ENCODE peak calls at places on chromosomes 13 and 19, in nine cellular contexts. Q is CD4-positive, alpha-beta T cell; S is cardiac muscle cell; V is mucosa of descending colon; A is MCF 10A; T is PC-9; Y is heart right ventricle; G is RWPE1; H is fibroblast of villous mesenchyme. D is an unnamed sample.

GRCh38 chr19:19661675-19662251 is 1.7 kb downstream of the ATP13A1 start:
- DNase-seq in Q (no peak), S (no peak), V (peak; percentile 29), A (no peak), T (no peak), Y (no peak), G (no peak), H (no peak), D (no peak)

GRCh38 chr13:75458696-75459422 is 23.1 kb downstream of the TBC1D4 start:
- DNase-seq in Q (no peak), S (no peak), V (peak; percentile 75), A (no peak), T (no peak), Y (peak; percentile 56), G (no peak), H (no peak), D (no peak)

GRCh38 chr19:58581227-58582141 is 8.3 kb upstream of the MZF1 start:
- DNase-seq in Q (peak; percentile 92), S (peak; percentile 94), V (peak; percentile 82), A (peak; percentile 55), T (no peak), Y (peak; percentile 89), G (no peak), H (peak; percentile 96), D (peak; percentile 90)

GRCh38 chr19:18269336-18269735 is 4.9 kb downstream of the IQCN start:
- DNase-seq in Q (no peak), S (no peak), V (no peak), A (no peak), T (no peak), Y (no peak), G (no peak), H (no peak), D (no peak)

GRCh38 chr19:45468159-45468651 is 409 bp downstream of the FOSB start:
- DNase-seq in Q (peak; percentile 58), S (peak; percentile 44), V (peak; percentile 62), A (peak; percentile 47), T (no peak), Y (no peak), G (no peak), H (no peak), D (peak; percentile 64)

GRCh38 chr19:42333975-42334696 is 8.7 kb downstream of the MEGF8 start:
- DNase-seq in Q (no peak), S (no peak), V (no peak), A (no peak), T (no peak), Y (no peak), G (no peak), H (no peak), D (no peak)

GRCh38 chr13:76720416-76720815 is 165.8 kb downstream of the KCTD12 start:
- DNase-seq in Q (no peak), S (no peak), V (no peak), A (no peak), T (no peak), Y (no peak), G (no peak), H (no peak), D (no peak)

GRCh38 chr19:1577090-1577928 is 9.2 kb upstream of the MEX3D start:
- DNase-seq in Q (no peak), S (no peak), V (no peak), A (no peak), T (no peak), Y (peak; percentile 68), G (no peak), H (no peak), D (no peak)

GRCh38 chr19:5142725-5143097 is 173.8 kb downstream of the KDM4B start:
- DNase-seq in Q (no peak), S (no peak), V (no peak), A (no peak), T (no peak), Y (peak; percentile 5), G (no peak), H (no peak), D (no peak)

GRCh38 chr19:46659151-46660007 is 1.6 kb downstream of the DACT3 start:
- DNase-seq in Q (no peak), S (peak; percentile 91), V (peak; percentile 38), A (no peak), T (no peak), Y (peak; percentile 39), G (no peak), H (peak; percentile 23), D (no peak)

GRCh38 chr13:75633285-75633684 is 2.8 kb upstream of the LMO7 start:
- DNase-seq in Q (no peak), S (no peak), V (no peak), A (no peak), T (no peak), Y (no peak), G (no peak), H (peak; percentile 95), D (no peak)

GRCh38 chr19:41801682-41802317 is 5.4 kb downstream of the CEACAM3 start:
- DNase-seq in Q (no peak), S (no peak), V (no peak), A (no peak), T (peak; percentile 87), Y (no peak), G (no peak), H (no peak), D (no peak)

GRCh38 chr19:40687525-40688016 is 2.9 kb downstream of the NUMBL start:
- DNase-seq in Q (no peak), S (no peak), V (peak; percentile 75), A (no peak), T (no peak), Y (peak; percentile 81), G (no peak), H (peak; percentile 93), D (peak; percentile 84)

DNA sequence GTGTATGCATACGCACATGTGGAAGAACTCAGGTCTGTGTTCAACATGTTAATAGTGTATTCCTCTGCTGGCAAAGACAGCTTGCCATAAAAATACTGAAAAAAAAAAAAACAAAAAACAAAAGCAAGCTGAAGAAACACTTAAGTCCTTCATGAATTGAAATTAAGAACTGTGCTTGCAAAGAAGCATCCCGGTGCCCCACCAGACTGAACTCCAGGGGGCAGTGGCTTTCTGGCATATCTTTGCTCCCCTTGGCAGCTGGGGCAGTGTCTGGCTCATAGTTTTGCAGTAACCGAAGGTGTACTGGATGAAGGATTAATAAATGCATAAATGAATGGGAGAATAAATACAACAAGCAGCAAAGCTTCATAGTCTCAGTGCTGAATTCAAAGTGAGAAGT is 187.6 kb downstream of the LHFPL6 start:
- DNase-seq in Q (no peak), S (peak; percentile 57), V (no peak), A (peak; percentile 47), T (no peak), Y (peak; percentile 60), G (peak; percentile 6), H (peak; percentile 65), D (no peak)
- TF ChIP-seq CTCF in Q (no peak), S (peak; percentile 64), V (no peak), A (peak; percentile 19), T (peak; percentile 43), Y (peak; percentile 73), G (peak; percentile 27), H (peak; percentile 73), D (no peak)

GRCh38 chr19:34559045-34559444 is 77.5 kb downstream of the WTIP start:
- DNase-seq in Q (no peak), S (no peak), V (no peak), A (no peak), T (no peak), Y (no peak), G (no peak), H (no peak), D (no peak)

GRCh38 chr19:34560229-34560628 is 78.7 kb downstream of the WTIP start:
- DNase-seq in Q (no peak), S (no peak), V (no peak), A (no peak), T (no peak), Y (no peak), G (no peak), H (no peak), D (no peak)

GRCh38 chr19:34555447-34555846 is 73.9 kb downstream of the WTIP start:
- DNase-seq in Q (no peak), S (no peak), V (no peak), A (peak; percentile 35), T (no peak), Y (no peak), G (no peak), H (peak; percentile 13), D (no peak)

DNA sequence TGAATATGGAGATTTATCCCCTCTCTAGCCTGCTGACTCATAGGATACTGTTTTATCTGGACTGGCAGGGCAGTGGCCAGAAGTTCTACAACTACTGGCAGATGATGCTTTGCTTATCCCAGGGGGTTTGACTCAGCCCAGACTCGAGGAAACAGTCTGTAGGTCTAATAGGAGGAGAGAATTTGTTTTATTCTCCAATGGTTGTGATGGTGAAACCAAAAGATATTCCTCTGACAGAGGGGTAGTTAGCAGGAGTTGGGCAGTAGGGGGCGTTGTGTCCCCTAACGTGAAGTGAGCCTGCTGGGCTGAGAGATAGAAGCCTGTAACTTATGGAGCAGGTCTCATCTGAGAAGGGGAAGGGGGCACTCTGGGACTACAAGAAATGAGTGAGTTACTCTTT is 74.9 kb downstream of the WTIP start:
- DNase-seq in Q (no peak), S (peak; percentile 10), V (no peak), A (peak; percentile 37), T (no peak), Y (no peak), G (no peak), H (peak; percentile 2), D (no peak)
- TF ChIP-seq CTCF in Q (no peak), S (peak; percentile 52), V (no peak), A (peak; percentile 22), T (peak; percentile 51), Y (peak; percentile 56), G (no peak), H (peak; percentile 50), D (peak; percentile 23)

GRCh38 chr19:28324275-28325060 is 888.5 kb downstream of the UQCRFS1 start:
- DNase-seq in Q (no peak), S (peak; percentile 22), V (no peak), A (no peak), T (no peak), Y (no peak), G (no peak), H (no peak), D (no peak)
- TF ChIP-seq CTCF in Q (no peak), S (peak; percentile 17), V (no peak), A (no peak), T (no peak), Y (no peak), G (no peak), H (no peak), D (no peak)

GRCh38 chr19:4067396-4068057 is 828 bp upstream of the ZBTB7A start:
- DNase-seq in Q (peak; percentile 40), S (peak; percentile 50), V (peak; percentile 78), A (no peak), T (no peak), Y (peak; percentile 57), G (no peak), H (no peak), D (no peak)
- TF ChIP-seq CTCF in Q (peak; percentile 8), S (no peak), V (no peak), A (no peak), T (no peak), Y (peak; percentile 20), G (no peak), H (no peak), D (no peak)

DNA sequence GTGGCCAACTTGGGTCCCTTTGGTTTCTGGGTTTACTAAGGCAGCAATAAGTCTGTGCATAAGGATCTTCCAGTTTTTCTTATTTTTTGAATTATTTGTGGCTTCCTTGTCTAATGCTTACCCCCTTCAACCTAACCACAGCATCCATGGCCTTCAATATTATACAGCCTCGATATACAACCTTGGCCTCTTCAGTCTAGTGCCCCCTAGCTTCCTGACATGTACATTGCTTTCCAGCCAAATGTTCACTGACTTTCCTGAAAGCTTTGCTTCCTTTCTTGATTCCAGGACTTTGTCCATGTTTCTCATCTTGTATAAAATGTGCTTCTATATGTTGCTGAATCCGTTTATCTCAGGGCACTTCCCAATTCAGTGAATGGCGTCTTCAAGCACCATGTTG is 310.1 kb downstream of the OLFM4 start:
- DNase-seq in Q (no peak), S (no peak), V (no peak), A (no peak), T (no peak), Y (no peak), G (no peak), H (no peak), D (no peak)
- TF ChIP-seq CTCF in Q (no peak), S (no peak), V (no peak), A (no peak), T (peak; percentile 19), Y (no peak), G (no peak), H (no peak), D (no peak)